ENCODE peak calls at places on chromosomes 5 and 9, in six cellular contexts. One of them, this sample, is unnamed.

GRCh38 chr5:81359108-81359507 is 34.8 kb downstream of the ACOT12 start:
- DNase-seq in GM10248: no peak
- DNase-seq in fibroblast of gingiva: no peak
- DNase-seq in fibroblast of the aortic adventitia: no peak
- DNase-seq in GM13977: no peak
- DNase-seq in A549: no peak
- DNase-seq in this sample: no peak

GRCh38 chr5:23996525-23996924 is 489.1 kb downstream of the PRDM9 start:
- DNase-seq in fibroblast of the aortic adventitia: no peak
- DNase-seq in A549: no peak
- DNase-seq in GM10248: no peak
- DNase-seq in GM13977: no peak
- DNase-seq in fibroblast of gingiva: no peak
- DNase-seq in this sample: no peak

GRCh38 chr5:139472410-139473030 is 1.7 kb downstream of the SMIM33 start:
- DNase-seq in GM10248: no peak
- DNase-seq in fibroblast of gingiva: no peak
- DNase-seq in GM13977: no peak
- DNase-seq in A549: no peak
- DNase-seq in fibroblast of the aortic adventitia: no peak
- DNase-seq in this sample: no peak

GRCh38 chr9:87498046-87498815 is 564 bp downstream of the DAPK1 start:
- DNase-seq in fibroblast of gingiva: peak
- DNase-seq in fibroblast of the aortic adventitia: peak
- DNase-seq in GM13977: peak
- DNase-seq in GM10248: peak
- DNase-seq in A549: peak
- DNase-seq in this sample: peak

GRCh38 chr9:15310448-15310847 is 3.4 kb upstream of the TTC39B start:
- DNase-seq in fibroblast of the aortic adventitia: no peak
- DNase-seq in fibroblast of gingiva: no peak
- DNase-seq in GM10248: no peak
- DNase-seq in GM13977: no peak
- DNase-seq in A549: no peak
- DNase-seq in this sample: no peak

GRCh38 chr5:133471699-133472098 is 140.6 kb downstream of the FSTL4 start:
- DNase-seq in fibroblast of the aortic adventitia: no peak
- DNase-seq in GM10248: no peak
- DNase-seq in A549: no peak
- DNase-seq in GM13977: no peak
- DNase-seq in fibroblast of gingiva: no peak
- DNase-seq in this sample: no peak

GRCh38 chr5:134007581-134008256 is 2.9 kb upstream of the VDAC1 start:
- DNase-seq in GM10248: no peak
- DNase-seq in fibroblast of the aortic adventitia: no peak
- DNase-seq in fibroblast of gingiva: no peak
- DNase-seq in A549: no peak
- DNase-seq in GM13977: no peak
- DNase-seq in this sample: peak

GRCh38 chr9:77648458-77649108 is 461 bp upstream of the GNA14 start:
- DNase-seq in GM10248: no peak
- DNase-seq in fibroblast of the aortic adventitia: peak
- DNase-seq in fibroblast of gingiva: no peak
- DNase-seq in GM13977: no peak
- DNase-seq in A549: no peak
- DNase-seq in this sample: peak

GRCh38 chr5:116454417-116454927 is 120.2 kb downstream of the SEMA6A start:
- DNase-seq in A549: no peak
- DNase-seq in fibroblast of gingiva: peak
- DNase-seq in fibroblast of the aortic adventitia: peak
- DNase-seq in GM13977: peak
- DNase-seq in GM10248: peak
- DNase-seq in this sample: peak

GRCh38 chr9:91197232-91198181 is 164.2 kb downstream of the AUH start:
- DNase-seq in A549: peak
- DNase-seq in GM10248: no peak
- DNase-seq in fibroblast of the aortic adventitia: peak
- DNase-seq in GM13977: no peak
- DNase-seq in fibroblast of gingiva: peak
- DNase-seq in this sample: peak

GRCh38 chr9:91207889-91208651 is 153.6 kb downstream of the AUH start:
- DNase-seq in GM10248: peak
- DNase-seq in fibroblast of gingiva: peak
- DNase-seq in A549: no peak
- DNase-seq in GM13977: peak
- DNase-seq in fibroblast of the aortic adventitia: peak
- DNase-seq in this sample: peak

GRCh38 chr5:151660616-151661015 is 26.1 kb downstream of the SPARC start:
- DNase-seq in GM13977: no peak
- DNase-seq in fibroblast of gingiva: peak
- DNase-seq in fibroblast of the aortic adventitia: peak
- DNase-seq in A549: no peak
- DNase-seq in GM10248: no peak
- DNase-seq in this sample: peak

GRCh38 chr5:42894057-42894456 is 82.4 kb upstream of the SELENOP start:
- DNase-seq in GM10248: no peak
- DNase-seq in A549: no peak
- DNase-seq in fibroblast of gingiva: no peak
- DNase-seq in GM13977: no peak
- DNase-seq in fibroblast of the aortic adventitia: no peak
- DNase-seq in this sample: peak